ENCODE peak calls at places on chromosomes 5 and 9, in four cellular contexts. One of them, this sample, is unnamed.

GRCh38 chr5:173020643-173021042 is 35.5 kb upstream of the CREBRF start:
- DNase-seq in suprapubic skin: peak; percentile 16
- DNase-seq in IMR-90: no peak
- DNase-seq in ovary: peak; percentile 36
- DNase-seq in this sample: peak; percentile 44

GRCh38 chr5:56465757-56466127 is 232.6 kb upstream of the ANKRD55 start:
- DNase-seq in IMR-90: peak; percentile 41
- DNase-seq in suprapubic skin: no peak
- DNase-seq in ovary: no peak
- DNase-seq in this sample: no peak

GRCh38 chr5:21685016-21685415 is 1168.1 kb downstream of the CDH12 start:
- DNase-seq in ovary: no peak
- DNase-seq in suprapubic skin: no peak
- DNase-seq in IMR-90: no peak
- DNase-seq in this sample: no peak

GRCh38 chr9:119853126-119853525 is 483.9 kb upstream of the BRINP1 start:
- DNase-seq in ovary: no peak
- DNase-seq in suprapubic skin: no peak
- DNase-seq in IMR-90: no peak
- DNase-seq in this sample: no peak

GRCh38 chr5:109529520-109529919 is 119.7 kb upstream of the PJA2 start:
- DNase-seq in suprapubic skin: no peak
- DNase-seq in ovary: no peak
- DNase-seq in IMR-90: peak; percentile 36
- DNase-seq in this sample: no peak

GRCh38 chr5:136023935-136024645 is 4.7 kb upstream of the TGFBI start:
- DNase-seq in ovary: no peak
- DNase-seq in IMR-90: peak; percentile 82
- DNase-seq in suprapubic skin: no peak
- DNase-seq in this sample: no peak

GRCh38 chr5:10563940-10564837 is at the start of gene ANKRD33B:
- DNase-seq in ovary: peak; percentile 54
- DNase-seq in IMR-90: peak; percentile 63
- DNase-seq in suprapubic skin: no peak
- DNase-seq in this sample: no peak

GRCh38 chr9:20634895-20635294 is 12.6 kb upstream of the MLLT3 start:
- DNase-seq in suprapubic skin: no peak
- DNase-seq in ovary: no peak
- DNase-seq in IMR-90: no peak
- DNase-seq in this sample: no peak

GRCh38 chr5:40333459-40334241 is 346.1 kb upstream of the PTGER4 start:
- DNase-seq in ovary: no peak
- DNase-seq in IMR-90: peak; percentile 43
- DNase-seq in suprapubic skin: no peak
- DNase-seq in this sample: no peak

GRCh38 chr5:5341531-5342292 is 80.8 kb upstream of the ICE1 start:
- DNase-seq in ovary: no peak
- DNase-seq in suprapubic skin: no peak
- DNase-seq in IMR-90: no peak
- DNase-seq in this sample: no peak

DNA sequence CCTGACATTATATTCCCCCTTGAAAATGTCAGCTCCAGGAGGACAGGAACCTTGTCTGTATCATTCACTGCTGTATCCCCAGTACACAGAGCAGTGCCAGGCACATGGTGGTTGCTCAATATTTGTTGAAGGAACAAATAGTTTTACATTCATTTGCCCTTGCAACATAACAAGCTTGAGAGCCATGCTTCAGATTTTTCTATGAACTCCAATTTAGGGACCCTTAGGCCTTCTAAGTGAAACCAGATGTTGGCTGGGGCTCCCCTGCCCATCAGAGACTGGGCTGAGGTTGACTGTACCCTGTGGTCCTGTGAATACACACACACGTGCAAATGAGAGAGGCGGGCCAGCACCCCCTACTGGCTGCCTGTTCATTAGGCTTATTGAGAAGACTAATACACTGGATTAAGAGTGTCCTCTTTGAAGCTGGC is 214.9 kb upstream of the WWC1 start:
- DNase-seq in suprapubic skin: no peak
- DNase-seq in ovary: no peak
- DNase-seq in IMR-90: peak; percentile 13
- DNase-seq in this sample: peak; percentile 69
- TF ChIP-seq CTCF in suprapubic skin: no peak
- TF ChIP-seq CTCF in ovary: no peak
- TF ChIP-seq CTCF in IMR-90: peak; percentile 44
- TF ChIP-seq CTCF in this sample: peak; percentile 32

GRCh38 chr9:113463418-113464285 is at the start of gene RGS3:
- DNase-seq in ovary: no peak
- DNase-seq in IMR-90: no peak
- DNase-seq in suprapubic skin: no peak
- DNase-seq in this sample: no peak
- TF ChIP-seq POLR2A in ovary: no peak
- TF ChIP-seq POLR2A in IMR-90: no peak
- TF ChIP-seq POLR2A in suprapubic skin: no peak
- TF ChIP-seq POLR2A in this sample: no peak

GRCh38 chr5:58380655-58381054 is 79.2 kb downstream of the PLK2 start:
- DNase-seq in ovary: no peak
- DNase-seq in IMR-90: no peak
- DNase-seq in suprapubic skin: no peak
- DNase-seq in this sample: no peak

GRCh38 chr5:58382131-58382534 is 77.8 kb downstream of the PLK2 start:
- DNase-seq in ovary: no peak
- DNase-seq in suprapubic skin: no peak
- DNase-seq in IMR-90: no peak
- DNase-seq in this sample: no peak

GRCh38 chr5:58381566-58381965 is 78.3 kb downstream of the PLK2 start:
- DNase-seq in IMR-90: no peak
- DNase-seq in ovary: no peak
- DNase-seq in suprapubic skin: no peak
- DNase-seq in this sample: no peak

GRCh38 chr5:58383459-58383858 is 76.4 kb downstream of the PLK2 start:
- DNase-seq in ovary: no peak
- DNase-seq in IMR-90: no peak
- DNase-seq in suprapubic skin: no peak
- DNase-seq in this sample: no peak

GRCh38 chr5:58378613-58379385 is 81.1 kb downstream of the PLK2 start:
- DNase-seq in IMR-90: no peak
- DNase-seq in ovary: no peak
- DNase-seq in suprapubic skin: no peak
- DNase-seq in this sample: no peak
- H3K4me3 ChIP-seq in IMR-90: no peak overlapping the region
- H3K4me3 ChIP-seq in ovary: no peak overlapping the region
- H3K4me3 ChIP-seq in suprapubic skin: no peak overlapping the region
- H3K4me3 ChIP-seq in this sample: no peak overlapping the region

GRCh38 chr5:142316051-142316450 is 8.8 kb downstream of the SPRY4 start:
- DNase-seq in suprapubic skin: no peak
- DNase-seq in IMR-90: peak; percentile 67
- DNase-seq in ovary: no peak
- DNase-seq in this sample: no peak

GRCh38 chr5:142317173-142317572 is 7.6 kb downstream of the SPRY4 start:
- DNase-seq in IMR-90: no peak
- DNase-seq in ovary: no peak
- DNase-seq in suprapubic skin: no peak
- DNase-seq in this sample: no peak

GRCh38 chr5:142316681-142317080 is 8.1 kb downstream of the SPRY4 start:
- DNase-seq in ovary: no peak
- DNase-seq in suprapubic skin: no peak
- DNase-seq in IMR-90: no peak
- DNase-seq in this sample: no peak

GRCh38 chr5:142319105-142319504 is 5.7 kb downstream of the SPRY4 start:
- DNase-seq in suprapubic skin: no peak
- DNase-seq in IMR-90: no peak
- DNase-seq in ovary: no peak
- DNase-seq in this sample: no peak

DNA sequence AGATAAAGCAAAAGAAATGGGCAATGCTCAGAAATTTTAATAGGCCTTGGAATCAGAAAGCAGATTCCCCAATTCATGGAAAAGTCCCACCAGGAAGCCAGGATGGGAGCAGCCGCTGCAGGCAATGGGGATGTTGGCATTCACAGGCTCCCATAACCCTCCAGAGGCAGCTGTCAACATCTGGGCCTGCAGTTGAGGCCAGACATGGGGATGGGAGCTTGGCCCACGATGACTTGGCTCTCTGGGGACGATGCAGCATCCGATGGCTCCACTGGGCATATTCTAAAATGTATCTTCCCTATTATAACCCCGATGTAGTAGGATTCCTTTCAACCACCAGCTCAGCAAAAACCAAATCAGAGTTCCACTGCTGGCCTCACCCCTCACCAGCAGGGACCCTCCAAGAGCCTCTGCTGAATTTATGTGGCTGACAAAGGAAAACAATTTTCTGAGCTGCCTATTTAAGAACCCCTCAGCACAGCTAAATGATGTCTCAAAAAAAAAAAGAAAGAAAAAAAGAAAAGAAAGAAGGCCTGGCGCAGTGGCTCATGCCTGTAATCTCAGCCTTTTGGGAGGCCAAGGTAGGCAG is 7.1 kb downstream of the SPRY4 start:
- DNase-seq in IMR-90: no peak
- DNase-seq in ovary: no peak
- DNase-seq in suprapubic skin: no peak
- DNase-seq in this sample: no peak
- TF ChIP-seq CTCF in IMR-90: peak; percentile 45
- TF ChIP-seq CTCF in ovary: no peak
- TF ChIP-seq CTCF in suprapubic skin: no peak
- TF ChIP-seq CTCF in this sample: no peak

GRCh38 chr9:21996438-21996837 is 1.8 kb downstream of the CDKN2B-AS1 start:
- DNase-seq in ovary: no peak
- DNase-seq in IMR-90: no peak
- DNase-seq in suprapubic skin: no peak
- DNase-seq in this sample: no peak

GRCh38 chr9:21995652-21996275 is 1.2 kb downstream of the CDKN2B-AS1 start:
- DNase-seq in IMR-90: peak; percentile 55
- DNase-seq in ovary: peak; percentile 34
- DNase-seq in suprapubic skin: no peak
- DNase-seq in this sample: no peak

GRCh38 chr9:21994526-21994995 is at the start of gene CDKN2B-AS1:
- DNase-seq in IMR-90: peak; percentile 76
- DNase-seq in suprapubic skin: no peak
- DNase-seq in ovary: peak; percentile 36
- DNase-seq in this sample: no peak

GRCh38 chr9:21993893-21994525 is at the start of gene CDKN2A:
- DNase-seq in ovary: no peak
- DNase-seq in IMR-90: peak; percentile 31
- DNase-seq in suprapubic skin: no peak
- DNase-seq in this sample: no peak

GRCh38 chr9:21994996-21995651 is 533 bp downstream of the CDKN2B-AS1 start:
- DNase-seq in ovary: peak; percentile 40
- DNase-seq in suprapubic skin: peak; percentile 89
- DNase-seq in IMR-90: peak; percentile 69
- DNase-seq in this sample: no peak
- TF ChIP-seq POLR2A in ovary: no peak
- TF ChIP-seq POLR2A in suprapubic skin: no peak
- TF ChIP-seq POLR2A in IMR-90: no peak
- TF ChIP-seq POLR2A in this sample: no peak

DNA sequence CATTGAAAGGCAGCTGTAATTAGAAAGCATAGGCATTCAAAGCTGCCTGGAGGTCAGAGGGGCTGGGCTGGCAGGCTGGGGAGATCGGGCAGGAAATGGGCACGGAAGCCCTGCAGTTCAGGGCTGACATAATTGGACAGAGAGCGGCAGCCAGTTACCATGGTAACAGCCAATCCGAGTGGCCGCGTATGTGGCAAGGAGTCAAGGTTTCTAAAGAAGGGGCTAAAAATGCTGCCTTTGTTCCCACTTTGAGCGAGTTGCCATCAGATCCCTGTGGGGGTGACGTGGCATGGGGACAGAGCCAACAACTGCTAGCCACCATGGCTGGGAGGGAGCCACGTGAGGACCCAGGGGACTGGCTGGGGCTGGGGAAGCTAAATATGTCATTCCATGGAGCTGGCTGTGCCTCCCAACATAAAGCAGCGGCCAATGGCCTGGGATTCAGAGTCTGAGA is 44.7 kb upstream of the NDFIP1 start:
- DNase-seq in ovary: peak; percentile 55
- DNase-seq in suprapubic skin: peak; percentile 86
- DNase-seq in IMR-90: peak; percentile 61
- DNase-seq in this sample: no peak
- H3K4me3 ChIP-seq in ovary: no peak overlapping the region
- H3K4me3 ChIP-seq in suprapubic skin: no peak overlapping the region
- H3K4me3 ChIP-seq in IMR-90: peak overlapping the region; percentile 8
- H3K4me3 ChIP-seq in this sample: peak overlapping the region; percentile 17

GRCh38 chr5:77974576-77974975 is 198.4 kb upstream of the TBCA start:
- DNase-seq in ovary: no peak
- DNase-seq in IMR-90: no peak
- DNase-seq in suprapubic skin: no peak
- DNase-seq in this sample: no peak

GRCh38 chr5:77972545-77973252 is 196.6 kb upstream of the TBCA start:
- DNase-seq in suprapubic skin: no peak
- DNase-seq in IMR-90: no peak
- DNase-seq in ovary: no peak
- DNase-seq in this sample: no peak

GRCh38 chr5:77970891-77971290 is 194.8 kb upstream of the TBCA start:
- DNase-seq in suprapubic skin: no peak
- DNase-seq in ovary: no peak
- DNase-seq in IMR-90: no peak
- DNase-seq in this sample: no peak

GRCh38 chr5:77971965-77972544 is 195.9 kb upstream of the TBCA start:
- DNase-seq in ovary: no peak
- DNase-seq in IMR-90: no peak
- DNase-seq in suprapubic skin: no peak
- DNase-seq in this sample: no peak

DNA sequence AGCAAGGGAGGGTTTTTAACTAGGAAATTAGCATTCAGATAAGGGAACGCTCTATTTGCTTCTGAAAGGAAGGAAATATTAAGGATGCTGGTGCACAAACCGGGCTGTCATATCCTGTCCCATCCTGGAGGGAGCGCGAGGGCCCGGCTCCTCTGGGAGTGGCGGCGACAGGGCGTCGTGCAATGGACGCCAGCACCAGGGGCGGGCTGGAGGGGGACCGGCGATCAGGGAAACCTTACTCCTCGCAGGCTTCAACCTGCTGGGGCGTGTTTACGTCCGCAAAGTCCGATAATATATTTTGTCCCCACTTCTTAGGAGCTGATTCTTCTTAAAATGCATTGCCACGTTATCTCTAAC is 197.1 kb upstream of the TBCA start:
- DNase-seq in suprapubic skin: no peak
- DNase-seq in IMR-90: no peak
- DNase-seq in ovary: no peak
- DNase-seq in this sample: no peak
- TF ChIP-seq CTCF in suprapubic skin: no peak
- TF ChIP-seq CTCF in IMR-90: no peak
- TF ChIP-seq CTCF in ovary: no peak
- TF ChIP-seq CTCF in this sample: no peak

DNA sequence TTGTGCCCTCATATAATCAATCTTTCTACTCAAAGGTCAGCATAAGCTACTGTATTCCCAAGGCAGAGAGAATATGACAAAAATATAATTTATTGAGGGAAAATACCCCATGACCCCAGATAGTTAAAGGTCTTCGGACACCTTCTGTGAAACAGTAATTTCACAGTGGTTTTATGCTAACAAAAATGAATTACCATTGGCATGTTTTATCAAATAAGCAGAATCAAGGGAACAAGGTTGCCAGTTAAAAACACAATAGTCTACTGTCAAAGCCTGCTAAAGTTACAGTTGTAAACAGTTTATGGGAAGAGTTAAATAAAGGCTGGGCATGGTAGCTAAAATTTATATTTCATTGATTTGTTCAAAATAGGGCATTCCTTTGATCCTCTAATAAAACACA is 154.3 kb downstream of the GIN1 start:
- DNase-seq in ovary: no peak
- DNase-seq in IMR-90: no peak
- DNase-seq in suprapubic skin: no peak
- DNase-seq in this sample: no peak
- TF ChIP-seq POLR2A in ovary: no peak
- TF ChIP-seq POLR2A in IMR-90: no peak
- TF ChIP-seq POLR2A in suprapubic skin: no peak
- TF ChIP-seq POLR2A in this sample: no peak

This sample was measured in vagina.